ENCODE peak calls at places on chromosomes 3 and 15, in seven cellular contexts. Q, V, S, T, F, Z and E are unnamed samples.

GRCh38 chr3:138440596-138440995 is 6.2 kb downstream of the ESYT3 start:
- DNase-seq in Q (no peak), Z (no peak), S (peak), T (no peak), F (no peak), V (no peak), E (no peak)

GRCh38 chr15:50685976-50686467 is 575 bp downstream of the TRPM7 start:
- DNase-seq in F (peak), T (peak), S (peak), Z (peak), V (peak), Q (peak), E (peak)

GRCh38 chr15:48563944-48564343 is 81.6 kb downstream of the FBN1 start:
- DNase-seq in S (no peak), Z (no peak), V (no peak), T (no peak), Q (no peak), F (no peak), E (no peak)

GRCh38 chr15:63983071-63983711 is 63.1 kb downstream of the DAPK2 start:
- DNase-seq in F (peak), S (no peak), T (no peak), Q (no peak), V (no peak), Z (no peak), E (peak)

GRCh38 chr3:134810052-134810435 is 15.0 kb downstream of the EPHB1 start:
- DNase-seq in V (no peak), Z (no peak), T (no peak), S (no peak), Q (no peak), F (no peak), E (no peak)

GRCh38 chr15:64213646-64214045 is 50.8 kb upstream of the PPIB start:
- DNase-seq in T (no peak), V (no peak), F (no peak), Z (no peak), Q (no peak), S (peak), E (no peak)

GRCh38 chr3:100875239-100875638 is 118.0 kb downstream of the ABI3BP start:
- DNase-seq in Q (peak), V (no peak), T (peak), F (no peak), S (peak), Z (no peak), E (no peak)

GRCh38 chr3:125300416-125300815 is 74.7 kb downstream of the ZNF148 start:
- DNase-seq in S (peak), F (no peak), Q (no peak), Z (no peak), V (no peak), T (no peak), E (no peak)

GRCh38 chr15:48242015-48242414 is 35.9 kb downstream of the SLC12A1 start:
- DNase-seq in T (no peak), V (no peak), S (no peak), F (no peak), Z (no peak), Q (no peak), E (no peak)

GRCh38 chr3:65963787-65964707 is 74.7 kb downstream of the MAGI1 start:
- DNase-seq in S (peak), Z (no peak), V (no peak), F (peak), Q (no peak), T (peak), E (no peak)

GRCh38 chr3:124117486-124117885 is 125.6 kb upstream of the ROPN1 start:
- DNase-seq in F (no peak), T (peak), V (peak), Q (peak), S (peak), Z (no peak), E (no peak)

GRCh38 chr15:42163947-42164550 is 7.6 kb upstream of the PLA2G4F start:
- DNase-seq in T (no peak), F (no peak), S (no peak), Q (no peak), Z (no peak), V (no peak), E (no peak)

GRCh38 chr3:125140817-125141595 is 71.5 kb downstream of the SLC12A8 start:
- DNase-seq in Q (no peak), F (no peak), Z (no peak), V (no peak), S (peak), T (no peak), E (no peak)

GRCh38 chr3:141738636-141739363 is 702 bp downstream of the RNF7 start:
- DNase-seq in T (peak), Z (no peak), F (no peak), V (peak), S (peak), Q (no peak), E (no peak)

GRCh38 chr3:27094721-27095120 is 274.5 kb downstream of the NEK10 start:
- DNase-seq in Q (no peak), Z (no peak), F (no peak), S (no peak), V (no peak), T (no peak), E (no peak)

GRCh38 chr15:73287019-73287418 is 81.7 kb downstream of the HCN4 start:
- DNase-seq in F (no peak), T (no peak), Q (no peak), S (no peak), Z (no peak), V (no peak), E (no peak)

GRCh38 chr3:20323307-20323927 is 137.4 kb upstream of the SGO1 start:
- DNase-seq in F (no peak), S (peak), Q (no peak), V (no peak), T (no peak), Z (no peak), E (no peak)

GRCh38 chr3:118803096-118803476 is 231.6 kb downstream of the IGSF11 start:
- DNase-seq in Q (no peak), F (no peak), S (no peak), Z (no peak), T (no peak), V (no peak), E (no peak)

GRCh38 chr15:82021021-82021420 is 24.8 kb downstream of the MEX3B start:
- DNase-seq in S (no peak), Q (no peak), Z (no peak), V (no peak), T (no peak), F (no peak), E (no peak)

GRCh38 chr15:29405564-29405963 is 135.9 kb upstream of the NSMCE3 start:
- DNase-seq in V (no peak), S (no peak), T (no peak), Q (no peak), F (no peak), Z (no peak), E (no peak)

GRCh38 chr3:88912294-88913014 is 195.0 kb upstream of the EPHA3 start:
- DNase-seq in F (no peak), T (no peak), S (no peak), Q (no peak), V (no peak), Z (no peak), E (no peak)